ENCODE peak calls at places on chromosomes 6 and 20, in nine cellular contexts. L is kidney; B is iPS DF 6.9; A is adrenal gland; R is body of pancreas; P is mesendoderm; W is heart right ventricle; U is naive thymus-derived CD4-positive, alpha-beta T cell; Q is lower lobe of right lung. Y is an unnamed sample. For H3K36me3, the result is how much of the 10 kb centered on the place peaks cover.

GRCh38 chr20:10990625-10991382 is 317.0 kb upstream of the JAG1 start:
- DNase-seq in L (no peak), B (no peak), A (no peak), R (no peak), P (no peak), W (no peak), U (no peak), Q (no peak), Y (no peak)

GRCh38 chr20:18638768-18639167 is 50.9 kb downstream of the DTD1 start:
- DNase-seq in L (no peak), B (no peak), A (no peak), R (no peak), P (no peak), W (no peak), U (no peak), Q (no peak), Y (no peak)

GRCh38 chr20:15333170-15333569 is 995.8 kb upstream of the FLRT3 start:
- DNase-seq in L (no peak), B (no peak), A (no peak), R (no peak), P (no peak), W (no peak), U (no peak), Q (no peak), Y (no peak)

GRCh38 chr6:150191809-150192208 is 49.0 kb downstream of the PPP1R14C start:
- DNase-seq in L (no peak), B (no peak), A (no peak), R (no peak), P (no peak), W (no peak), U (no peak), Q (no peak), Y (no peak)

GRCh38 chr20:63945921-63946920 is 10.0 kb downstream of the UCKL1 start:
- DNase-seq in L (peak), B (no peak), A (no peak), R (no peak), P (no peak), W (no peak), U (peak), Q (no peak), Y (no peak)

GRCh38 chr6:121826156-121826810 is 390.8 kb downstream of the GJA1 start:
- DNase-seq in L (no peak), B (no peak), A (no peak), R (no peak), P (peak), W (no peak), U (no peak), Q (no peak), Y (no peak)

GRCh38 chr20:3843490-3843889 is 3.1 kb upstream of the MAVS start:
- DNase-seq in L (no peak), B (no peak), A (no peak), R (no peak), P (no peak), W (no peak), U (no peak), Q (no peak), Y (no peak)

GRCh38 chr6:161439093-161439492 is 165.2 kb upstream of the AGPAT4 start:
- DNase-seq in L (peak), B (no peak), A (peak), R (peak), P (no peak), W (peak), U (no peak), Q (no peak), Y (no peak)

GRCh38 chr6:160678744-160679401 is 14.8 kb upstream of the LPA start:
- DNase-seq in L (no peak), B (no peak), A (no peak), R (peak), P (peak), W (no peak), U (no peak), Q (no peak), Y (no peak)

GRCh38 chr6:12012566-12013367 is 655 bp downstream of the HIVEP1 start:
- DNase-seq in L (peak), B (no peak), A (peak), R (peak), P (peak), W (peak), U (peak), Q (peak), Y (peak)

GRCh38 chr6:34810936-34811632 is 19.2 kb downstream of the BLTP3A start:
- DNase-seq in L (no peak), B (no peak), A (no peak), R (peak), P (no peak), W (no peak), U (no peak), Q (no peak), Y (no peak)

GRCh38 chr6:166179704-166180103 is 12.1 kb upstream of the TBXT start:
- DNase-seq in L (no peak), B (no peak), A (no peak), R (no peak), P (no peak), W (no peak), U (no peak), Q (no peak), Y (no peak)

GRCh38 chr6:137155830-137156229 is 17.6 kb downstream of the IL22RA2 start:
- DNase-seq in L (no peak), B (no peak), A (no peak), R (no peak), P (no peak), W (no peak), U (peak), Q (no peak), Y (no peak)

GRCh38 chr6:111114484-111114883 is 27.2 kb downstream of the SLC16A10 start:
- DNase-seq in L (no peak), B (no peak), A (no peak), R (no peak), P (no peak), W (no peak), U (peak), Q (no peak), Y (no peak)

GRCh38 chr20:52087471-52087870 is 104.1 kb downstream of the ZFP64 start:
- DNase-seq in L (no peak), B (no peak), A (no peak), R (no peak), P (no peak), W (no peak), U (no peak), Q (no peak), Y (no peak)

GRCh38 chr6:12602951-12603710 is 113.4 kb upstream of the PHACTR1 start:
- DNase-seq in L (no peak), B (no peak), A (peak), R (peak), P (peak), W (peak), U (no peak), Q (no peak), Y (no peak)

GRCh38 chr20:35370751-35371150 is 41.0 kb downstream of the UQCC1 start:
- DNase-seq in L (no peak), B (no peak), A (no peak), R (no peak), P (no peak), W (no peak), U (no peak), Q (no peak), Y (no peak)

GRCh38 chr20:54062812-54063280 is 7.5 kb downstream of the BCAS1 start:
- DNase-seq in L (no peak), B (no peak), A (no peak), R (no peak), P (peak), W (no peak), U (no peak), Q (no peak), Y (no peak)

GRCh38 chr20:39190666-39191570 is 228.8 kb downstream of the DHX35 start:
- DNase-seq in L (no peak), B (no peak), A (no peak), R (no peak), P (peak), W (no peak), U (no peak), Q (no peak), Y (no peak)

GRCh38 chr20:63703471-63703975 is 4.3 kb downstream of the ARFRP1 start:
- DNase-seq in L (no peak), B (no peak), A (no peak), R (no peak), P (no peak), W (no peak), U (no peak), Q (no peak), Y (no peak)

GRCh38 chr6:111342913-111343312 is 140.1 kb downstream of the REV3L start:
- DNase-seq in L (no peak), B (no peak), A (no peak), R (no peak), P (no peak), W (no peak), U (no peak), Q (no peak), Y (no peak)

GRCh38 chr6:53805725-53806124 is 10.9 kb downstream of the LRRC1 start:
- DNase-seq in L (no peak), B (no peak), A (no peak), R (no peak), P (peak), W (no peak), U (no peak), Q (no peak), Y (no peak)

GRCh38 chr6:147287869-147288271 is 83.7 kb downstream of the STXBP5 start:
- DNase-seq in L (no peak), B (no peak), A (peak), R (no peak), P (peak), W (no peak), U (no peak), Q (no peak), Y (no peak)

GRCh38 chr20:24676978-24677370 is 207.5 kb downstream of the SYNDIG1 start:
- DNase-seq in L (peak), B (no peak), A (no peak), R (no peak), P (no peak), W (no peak), U (no peak), Q (no peak), Y (no peak)

GRCh38 chr20:46438156-46438750 is 31.8 kb upstream of the ELMO2 start:
- DNase-seq in L (no peak), B (no peak), A (peak), R (no peak), P (peak), W (peak), U (peak), Q (no peak), Y (no peak)

GRCh38 chr20:57319584-57319983 is 10.0 kb upstream of the SPO11 start:
- DNase-seq in L (no peak), B (no peak), A (no peak), R (no peak), P (no peak), W (no peak), U (no peak), Q (no peak), Y (no peak)

GRCh38 chr6:129493396-129493902 is 216.5 kb downstream of the ARHGAP18 start:
- DNase-seq in L (no peak), B (no peak), A (no peak), R (no peak), P (no peak), W (no peak), U (no peak), Q (no peak), Y (no peak)

GRCh38 chr6:31419842-31420241 is 16.4 kb downstream of the MICA start:
- DNase-seq in L (no peak), B (no peak), A (no peak), R (no peak), P (no peak), W (no peak), U (no peak), Q (no peak), Y (no peak)

GRCh38 chr6:32430179-32430578 is 9.5 kb upstream of the HLA-DRA start:
- DNase-seq in L (no peak), B (no peak), A (no peak), R (no peak), P (no peak), W (no peak), U (no peak), Q (no peak), Y (no peak)

GRCh38 chr6:95243091-95243490 is 334.2 kb upstream of the MANEA start:
- DNase-seq in L (no peak), B (no peak), A (no peak), R (no peak), P (no peak), W (no peak), U (no peak), Q (no peak), Y (no peak)

GRCh38 chr6:95240514-95240913 is 336.8 kb upstream of the MANEA start:
- DNase-seq in L (no peak), B (no peak), A (no peak), R (no peak), P (no peak), W (no peak), U (no peak), Q (no peak), Y (no peak)

GRCh38 chr6:95248501-95248900 is 328.8 kb upstream of the MANEA start:
- DNase-seq in L (no peak), B (no peak), A (no peak), R (no peak), P (no peak), W (no peak), U (no peak), Q (no peak), Y (no peak)

GRCh38 chr6:95244749-95245148 is 332.6 kb upstream of the MANEA start:
- DNase-seq in L (no peak), B (no peak), A (no peak), R (no peak), P (no peak), W (no peak), U (no peak), Q (no peak), Y (no peak)

DNA sequence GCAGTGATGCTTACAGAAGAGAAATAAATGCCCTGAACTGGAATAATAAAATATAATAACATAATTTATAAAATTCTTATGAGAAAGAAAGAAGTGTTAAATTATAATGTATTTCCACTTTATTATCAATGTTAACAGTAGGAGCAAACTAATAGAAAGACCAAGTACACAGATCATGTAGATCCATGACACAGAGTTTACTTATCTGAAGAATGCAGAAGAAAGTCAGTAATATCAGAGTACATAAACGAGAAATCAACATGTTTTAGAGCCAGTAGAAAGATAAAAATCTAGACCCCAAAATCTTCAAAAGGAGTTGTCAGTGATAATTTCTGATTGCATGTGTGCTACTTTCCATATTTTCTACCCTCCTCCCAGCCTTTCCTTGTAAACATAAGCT is 334.8 kb upstream of the MANEA start:
- DNase-seq in L (no peak), B (no peak), A (no peak), R (no peak), P (no peak), W (no peak), U (no peak), Q (no peak), Y (no peak)
- H3K36me3 ChIP-seq in L (under half), B (under half), A (under half), R (under half), P (under half), W (under half), U (under half), Q (under half), Y (under half)

GRCh38 chr6:18235524-18235923 is 28.8 kb downstream of the DEK start:
- DNase-seq in L (no peak), B (no peak), A (no peak), R (no peak), P (no peak), W (no peak), U (no peak), Q (no peak), Y (no peak)
- H3K36me3 ChIP-seq in L (under half), B (under half), A (under half), R (under half), P (under half), W (under half), U (under half), Q (half or more), Y (under half)

DNA sequence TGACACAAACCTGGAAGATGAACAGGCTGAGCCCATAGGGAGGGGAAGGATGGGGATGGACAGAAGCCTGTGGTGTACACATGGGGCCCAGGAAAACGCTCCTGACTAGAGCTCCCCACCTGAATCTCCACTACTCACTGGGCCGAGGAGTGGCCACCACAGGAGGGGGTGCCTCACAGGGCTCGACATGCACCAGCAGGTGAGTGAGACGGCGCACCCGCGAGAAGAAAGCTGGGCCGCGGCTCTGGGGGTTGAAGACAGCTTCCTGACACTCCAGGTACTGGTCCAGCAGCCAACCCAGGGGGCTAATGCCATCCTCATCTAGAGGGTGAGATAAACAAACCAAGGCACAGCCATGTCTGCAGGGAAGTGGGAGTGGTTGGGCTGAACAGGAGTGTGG is 10.3 kb downstream of the CUL7 start:
- DNase-seq in L (no peak), B (no peak), A (no peak), R (no peak), P (no peak), W (no peak), U (no peak), Q (no peak), Y (no peak)
- H3K36me3 ChIP-seq in L (under half), B (under half), A (half or more), R (under half), P (under half), W (under half), U (half or more), Q (half or more), Y (under half)

GRCh38 chr20:2654384-2654822 is 2.0 kb downstream of the NOP56 start:
- DNase-seq in L (no peak), B (no peak), A (no peak), R (no peak), P (no peak), W (no peak), U (no peak), Q (no peak), Y (no peak)
- H3K36me3 ChIP-seq in L (under half), B (under half), A (half or more), R (under half), P (under half), W (under half), U (half or more), Q (half or more), Y (half or more)

DNA sequence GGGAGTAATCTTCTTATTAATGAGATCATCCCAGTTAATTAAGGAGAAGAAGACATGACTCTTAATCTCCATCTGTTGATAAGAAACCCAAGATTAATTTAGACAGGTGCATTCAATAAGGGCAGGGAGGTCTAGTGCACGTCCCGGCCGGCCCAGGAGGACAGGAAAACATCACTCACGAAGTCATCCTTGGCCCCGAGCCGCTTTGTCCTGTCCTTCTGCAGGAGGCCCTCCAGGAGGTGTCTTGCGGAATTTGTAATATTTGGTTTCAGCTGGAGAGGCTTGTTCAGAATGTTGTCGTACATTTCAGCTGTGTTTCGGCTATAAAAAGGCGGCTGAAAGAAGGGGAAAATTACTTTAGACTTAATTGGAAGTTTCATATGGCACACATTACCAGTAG is 118.4 kb upstream of the SLC2A12 start:
- DNase-seq in L (no peak), B (no peak), A (peak), R (peak), P (no peak), W (no peak), U (no peak), Q (no peak), Y (no peak)
- H3K36me3 ChIP-seq in L (under half), B (under half), A (under half), R (under half), P (under half), W (under half), U (under half), Q (half or more), Y (under half)

DNA sequence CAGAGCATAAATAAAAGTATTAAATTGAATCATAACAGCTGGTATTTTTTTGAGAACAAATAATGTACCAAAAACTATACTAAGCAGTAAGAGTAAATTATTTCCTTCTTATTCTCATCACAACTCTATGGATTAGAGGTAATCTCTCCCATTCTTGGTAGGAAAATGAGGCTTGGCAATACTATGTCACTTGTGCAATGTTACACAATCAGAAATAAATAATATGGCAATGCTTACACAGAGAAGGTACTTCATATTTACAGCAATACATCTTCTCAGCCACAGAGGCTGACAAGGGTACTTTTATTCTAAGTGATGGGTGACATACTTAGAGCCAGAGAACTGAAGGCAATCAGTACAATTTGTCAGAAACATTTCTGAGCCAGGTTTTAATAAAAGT is 3.9 kb downstream of the DST start:
- DNase-seq in L (no peak), B (no peak), A (no peak), R (no peak), P (no peak), W (no peak), U (no peak), Q (no peak), Y (no peak)
- H3K36me3 ChIP-seq in L (under half), B (under half), A (half or more), R (under half), P (under half), W (under half), U (under half), Q (under half), Y (under half)

DNA sequence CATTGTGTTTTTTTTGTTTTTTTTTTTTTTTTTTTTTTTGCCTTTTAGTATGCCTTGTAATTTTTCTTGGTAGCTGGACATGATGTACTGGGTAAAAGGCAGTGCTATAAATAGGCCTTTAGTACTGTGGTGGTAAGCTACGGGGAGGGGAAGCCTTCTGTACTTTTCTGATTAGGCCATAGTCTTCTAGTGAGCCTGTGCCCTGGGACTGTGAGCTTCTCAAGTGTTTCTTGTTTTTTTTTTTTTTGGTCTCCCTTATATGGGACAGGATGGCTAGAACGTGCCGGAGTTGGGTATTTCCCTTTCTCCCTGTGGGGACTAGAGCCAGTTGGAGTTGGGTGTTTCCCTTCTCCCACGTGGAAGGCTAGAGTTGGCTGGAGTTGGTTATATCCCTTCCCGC is 59.4 kb upstream of the PRELID3B start:
- DNase-seq in L (no peak), B (no peak), A (no peak), R (no peak), P (no peak), W (no peak), U (no peak), Q (no peak), Y (no peak)
- H3K36me3 ChIP-seq in L (under half), B (under half), A (under half), R (under half), P (under half), W (under half), U (under half), Q (under half), Y (under half)

Y was measured in effector memory CD4-positive, alpha-beta T cell.